ENCODE peak calls at places on chromosomes 4 and X, in seven cellular contexts. C is bronchial epithelial cell, H is nephron progenitor cell, P is stomach, V is fibroblast of pulmonary artery, W is HepG2, Q is breast epithelium. T is an unnamed sample.
A peak's percentile ranks its signal among the peaks of the same experiment; 100 is the strongest.

GRCh38 chrX:1289535-1289934 is 20.9 kb downstream of the CSF2RA start:
- DNase-seq in W (no peak), V (no peak), Q (no peak), P (no peak), H (no peak), C (no peak), T (no peak)

GRCh38 chr4:71275570-71275969 is 63.2 kb upstream of the SLC4A4 start:
- DNase-seq in P (no peak), H (no peak), W (no peak), C (no peak), V (no peak), Q (no peak), T (no peak)

GRCh38 chr4:6686104-6686787 is 7.4 kb upstream of the S100P start:
- DNase-seq in H (no peak), P (no peak), W (no peak), Q (no peak), C (no peak), V (no peak), T (no peak)

GRCh38 chrX:14616301-14616700 is 87.0 kb downstream of the GLRA2 start:
- DNase-seq in P (no peak), C (no peak), W (no peak), Q (no peak), V (peak; percentile 3), H (no peak), T (no peak)

GRCh38 chrX:7925867-7926472 is 1.2 kb downstream of the PNPLA4 start:
- DNase-seq in Q (peak; percentile 27), W (peak; percentile 53), H (peak; percentile 69), V (peak; percentile 77), C (peak; percentile 53), P (peak; percentile 63), T (peak; percentile 39)

GRCh38 chrX:134803551-134804183 is 145.4 kb upstream of the PLAC1 start:
- DNase-seq in H (no peak), W (peak; percentile 31), Q (no peak), P (no peak), V (no peak), C (no peak), T (peak; percentile 33)

GRCh38 chr4:26141101-26141830 is 179.5 kb upstream of the RBPJ start:
- DNase-seq in P (no peak), W (no peak), C (no peak), Q (no peak), V (no peak), H (no peak), T (no peak)

GRCh38 chr4:149885896-149886295 is 70.3 kb upstream of the IQCM start:
- DNase-seq in H (no peak), W (no peak), V (peak; percentile 38), C (peak; percentile 69), P (no peak), Q (no peak), T (no peak)

GRCh38 chr4:133484287-133484686 is 335.2 kb downstream of the PCDH10 start:
- DNase-seq in C (no peak), P (no peak), W (no peak), Q (no peak), H (no peak), V (no peak), T (no peak)

GRCh38 chr4:133483600-133484246 is 334.6 kb downstream of the PCDH10 start:
- DNase-seq in C (peak; percentile 12), P (no peak), H (peak; percentile 3), V (peak; percentile 70), W (peak; percentile 43), Q (no peak), T (no peak)
- TF ChIP-seq CTCF in C (peak; percentile 11), P (no peak), H (peak; percentile 58), V (peak; percentile 70), W (peak; percentile 59), Q (no peak), T (no peak)

GRCh38 chr4:115780268-115780667 is 666.8 kb upstream of the NDST4 start:
- DNase-seq in V (no peak), H (no peak), Q (no peak), C (no peak), W (no peak), P (no peak), T (no peak)
- TF ChIP-seq CTCF in V (no peak), H (no peak), Q (no peak), C (no peak), W (no peak), P (no peak), T (no peak)

DNA sequence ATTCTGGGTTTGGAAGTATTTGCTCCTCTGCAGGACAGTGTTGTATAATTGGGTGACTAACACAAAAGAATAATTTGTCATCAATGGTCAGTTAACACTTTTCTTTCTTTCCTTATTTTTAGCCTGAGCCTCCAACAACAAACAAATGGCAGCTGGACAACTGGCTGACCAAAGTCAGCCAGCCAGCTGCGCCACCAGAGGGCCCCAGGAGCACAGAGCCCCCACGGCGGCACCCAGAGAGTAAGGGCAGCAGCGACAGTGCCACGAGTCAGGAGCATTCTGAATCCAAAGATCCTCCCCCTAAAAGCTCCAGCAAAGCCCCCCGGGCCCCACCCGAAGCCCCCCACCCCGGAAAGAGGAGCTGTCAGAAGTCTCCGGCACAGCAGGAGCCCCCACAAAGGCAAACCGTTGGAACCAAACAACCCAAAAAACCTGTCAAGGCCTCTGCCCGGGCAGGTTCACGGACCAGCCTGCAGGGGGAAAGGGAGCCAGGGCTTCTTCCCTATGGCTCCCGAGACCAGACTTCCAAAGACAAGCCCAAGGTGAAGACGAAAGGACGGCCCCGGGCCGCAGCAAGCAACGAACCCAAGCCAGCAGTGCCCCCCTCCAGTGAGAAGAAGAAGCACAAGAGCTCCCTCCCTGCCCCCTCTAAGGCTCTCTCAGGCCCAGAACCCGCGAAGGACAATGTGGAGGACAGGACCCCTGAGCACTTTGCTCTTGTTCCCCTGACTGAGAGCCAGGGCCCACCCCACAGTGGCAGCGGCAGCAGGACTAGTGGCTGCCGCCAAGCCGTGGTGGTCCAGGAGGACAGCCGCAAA is 106.0 kb downstream of the KLHL8 start:
- DNase-seq in C (no peak), V (no peak), P (no peak), H (no peak), Q (no peak), W (no peak), T (no peak)
- TF ChIP-seq CTCF in C (no peak), V (no peak), P (no peak), H (no peak), Q (no peak), W (peak; percentile 19), T (no peak)

DNA sequence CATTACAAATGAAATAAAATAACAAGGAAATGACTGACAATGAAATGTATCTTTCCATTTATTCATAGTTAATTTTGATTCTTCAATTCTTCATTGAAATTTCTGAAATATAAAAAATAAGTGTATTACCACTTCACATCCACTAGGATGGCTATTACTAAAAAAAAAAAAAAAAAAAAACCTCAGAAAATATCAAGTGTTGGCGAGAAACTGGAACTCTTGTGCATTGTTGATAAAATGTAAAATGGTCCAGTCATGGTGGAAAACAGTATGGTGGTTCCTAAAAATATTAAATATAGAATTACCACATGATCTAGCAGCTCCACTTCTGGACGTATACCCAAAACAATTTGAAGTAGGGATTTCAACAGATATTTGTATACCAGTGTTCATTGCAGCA is 22.9 kb downstream of the PGAM4 start:
- DNase-seq in C (no peak), P (no peak), W (no peak), V (no peak), H (no peak), Q (no peak), T (no peak)
- TF ChIP-seq CTCF in C (no peak), P (no peak), W (no peak), V (no peak), H (no peak), Q (no peak), T (no peak)

DNA sequence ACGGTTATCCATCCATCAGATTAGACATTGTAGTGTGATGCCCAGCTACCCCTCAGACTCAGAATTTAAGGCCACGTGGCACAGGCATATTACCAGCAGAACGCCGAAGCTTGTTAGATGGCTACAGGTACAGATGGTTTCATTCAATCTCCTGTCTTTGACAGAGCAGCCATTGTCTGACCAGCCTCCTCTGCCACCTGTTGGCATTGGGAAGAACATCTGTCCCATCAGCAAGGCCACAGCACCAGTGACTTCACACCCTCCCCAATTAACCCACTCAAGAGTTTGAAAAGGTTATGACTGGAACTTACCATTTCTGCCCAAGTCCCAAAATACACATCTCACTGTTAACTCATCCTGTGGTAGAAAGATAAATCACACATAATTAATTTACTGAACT is 22.0 kb upstream of the PHKA2 start:
- DNase-seq in Q (no peak), W (peak; percentile 4), C (no peak), V (no peak), P (no peak), H (no peak), T (no peak)
- TF ChIP-seq CTCF in Q (no peak), W (peak; percentile 42), C (peak; percentile 48), V (no peak), P (no peak), H (no peak), T (no peak)

DNA sequence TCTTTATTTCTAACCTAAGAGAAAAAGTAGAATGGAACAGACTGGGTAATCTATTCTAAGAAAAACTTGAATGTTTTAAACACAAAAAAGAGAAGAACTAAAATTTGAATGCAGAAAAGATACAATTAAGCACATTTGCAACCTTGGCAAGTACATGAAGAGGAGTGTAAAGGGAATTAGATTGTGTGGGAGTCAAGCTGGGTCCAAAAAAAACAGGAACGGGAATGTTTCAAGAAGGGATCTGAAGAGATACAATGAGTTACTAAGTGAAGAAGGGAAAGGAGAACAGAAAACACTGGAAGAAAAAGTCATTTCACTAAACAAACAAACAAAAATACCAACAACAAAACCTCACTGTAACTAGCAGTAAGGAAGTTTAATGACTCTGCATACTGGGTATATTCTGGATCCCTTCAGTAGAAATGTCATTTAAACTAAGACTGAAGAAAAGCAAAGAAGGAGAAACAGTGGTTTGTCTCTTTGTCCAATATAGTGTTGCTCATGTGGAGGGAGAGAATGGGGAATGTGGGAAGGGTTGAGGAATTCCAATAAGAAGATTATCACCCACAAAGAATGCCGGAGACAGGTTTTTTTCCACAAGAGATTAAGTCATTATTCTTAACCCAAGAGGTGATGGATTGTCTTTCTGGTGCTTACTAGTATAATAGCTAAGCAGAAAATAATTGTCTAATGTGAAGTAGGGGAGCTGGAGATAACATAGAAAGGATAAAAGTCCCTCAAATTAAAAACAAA is 50.4 kb upstream of the PTPN13 start:
- DNase-seq in V (peak; percentile 37), W (no peak), P (no peak), H (no peak), C (no peak), Q (no peak), T (no peak)
- TF ChIP-seq CTCF in V (no peak), W (no peak), P (no peak), H (no peak), C (no peak), Q (no peak), T (no peak)

T was measured in GM20000.